ENCODE peak calls at places on chromosome 5, in six cellular contexts. W is RPMI8226; L is CD8-positive, alpha-beta memory T cell; T is neural crest cell; Q is stimulated activated CD8-positive, alpha-beta memory T cell treated with anti-CD3 and anti-CD28 coated beads, Interleukin-7, amount 100 ng/mL, for 1 hour; G is AG09319. M is an unnamed sample.

GRCh38 chr5:75239681-75240080 is 3.0 kb upstream of the ANKRD31 start:
- DNase-seq in G (no peak), Q (no peak), W (no peak), T (no peak), L (no peak), M (no peak)

GRCh38 chr5:73763300-73764032 is 137.5 kb downstream of the ARHGEF28 start:
- DNase-seq in T (no peak), G (no peak), L (no peak), Q (no peak), W (no peak), M (no peak)

GRCh38 chr5:96807099-96807654 is 568 bp downstream of the ERAP1 start:
- DNase-seq in Q (peak; percentile 15), T (peak; percentile 52), L (no peak), G (no peak), W (peak; percentile 93), M (peak; percentile 88)

GRCh38 chr5:131392461-131393095 is 128.7 kb downstream of the CDC42SE2 start:
- DNase-seq in L (no peak), Q (no peak), G (no peak), W (no peak), T (no peak), M (no peak)

GRCh38 chr5:2750026-2750757 is 1.3 kb downstream of the IRX2 start:
- DNase-seq in Q (no peak), G (no peak), L (no peak), T (peak; percentile 37), W (no peak), M (no peak)

GRCh38 chr5:42632501-42632900 is 124.1 kb upstream of the CCDC152 start:
- DNase-seq in L (no peak), Q (no peak), G (no peak), T (no peak), W (no peak), M (no peak)

GRCh38 chr5:170338933-170339779 is 41.6 kb upstream of the LCP2 start:
- DNase-seq in G (no peak), T (no peak), Q (peak; percentile 43), L (peak; percentile 81), W (peak; percentile 78), M (peak; percentile 33)

GRCh38 chr5:133675376-133676154 is 63.2 kb upstream of the FSTL4 start:
- DNase-seq in G (no peak), T (no peak), L (no peak), W (no peak), Q (no peak), M (no peak)

GRCh38 chr5:143399616-143400540 is 3.6 kb downstream of the NR3C1 start:
- DNase-seq in Q (no peak), L (no peak), G (no peak), W (no peak), T (no peak), M (no peak)

GRCh38 chr5:81853005-81853357 is 102.1 kb upstream of the SSBP2 start:
- DNase-seq in L (no peak), W (no peak), G (no peak), Q (no peak), T (no peak), M (no peak)

GRCh38 chr5:1753490-1753889 is 46.1 kb downstream of the MRPL36 start:
- DNase-seq in T (no peak), W (no peak), Q (no peak), L (no peak), G (no peak), M (no peak)

GRCh38 chr5:2369178-2369577 is 382.3 kb downstream of the IRX2 start:
- DNase-seq in G (no peak), T (no peak), W (no peak), Q (no peak), L (no peak), M (no peak)

GRCh38 chr5:126888180-126888579 is 111.2 kb downstream of the LMNB1 start:
- DNase-seq in W (no peak), L (no peak), Q (no peak), G (no peak), T (no peak), M (no peak)

GRCh38 chr5:126334755-126335154 is 88.5 kb upstream of the GRAMD2B start:
- DNase-seq in W (no peak), Q (no peak), L (no peak), G (no peak), T (no peak), M (no peak)

M was measured in transverse colon.